ENCODE peak calls at places on chromosomes 6 and 20, in eight cellular contexts. T is ovary, D is K562, M is transverse colon, U is A549, A is lower leg skin, E is HepG2, J is erythroblast. S is an unnamed sample.

GRCh38 chr6:152816055-152816454 is 65.5 kb downstream of the VIP start:
- DNase-seq in D (no peak), U (no peak), E (no peak), A (no peak), M (no peak), J (no peak), T (no peak), S (no peak)

GRCh38 chr6:159982726-159983506 is 14.0 kb downstream of the IGF2R start:
- DNase-seq in J (no peak), E (no peak), U (no peak), M (no peak), D (no peak), A (peak), T (no peak), S (no peak)

GRCh38 chr6:44397424-44398169 is 10.1 kb downstream of the CDC5L start:
- DNase-seq in A (no peak), M (no peak), J (no peak), D (no peak), E (peak), U (no peak), T (no peak), S (no peak)

GRCh38 chr6:74899416-74899815 is 306.4 kb downstream of the COL12A1 start:
- DNase-seq in U (peak), J (no peak), A (no peak), T (no peak), D (no peak), M (no peak), E (peak), S (no peak)

GRCh38 chr20:31577194-31577593 is 27.9 kb upstream of the ID1 start:
- DNase-seq in U (no peak), E (no peak), J (no peak), D (no peak), T (no peak), A (no peak), M (no peak), S (no peak)

GRCh38 chr6:154991207-154991606 is 3.9 kb upstream of the TIAM2 start:
- DNase-seq in A (no peak), U (no peak), D (no peak), T (no peak), J (no peak), E (no peak), M (no peak), S (no peak)

GRCh38 chr6:45265246-45265645 is 62.9 kb upstream of the RUNX2 start:
- DNase-seq in M (no peak), J (no peak), D (no peak), A (no peak), E (peak), T (no peak), U (no peak), S (no peak)

GRCh38 chr20:385448-385847 is 4.9 kb downstream of the TRIB3 start:
- DNase-seq in A (no peak), E (no peak), M (no peak), T (no peak), J (no peak), D (no peak), U (no peak), S (no peak)

GRCh38 chr20:35941620-35942019 is 12.7 kb downstream of the SCAND1 start:
- DNase-seq in E (no peak), D (no peak), U (no peak), J (no peak), T (no peak), A (no peak), M (no peak), S (no peak)

GRCh38 chr6:75501756-75502155 is 8.2 kb upstream of the FILIP1 start:
- DNase-seq in D (no peak), J (no peak), M (no peak), U (no peak), E (no peak), A (no peak), T (no peak), S (no peak)

GRCh38 chr6:32154514-32155161 is 697 bp downstream of the PPT2 start:
- DNase-seq in U (peak), E (peak), J (no peak), A (no peak), D (peak), M (peak), T (peak), S (peak)

GRCh38 chr20:42740191-42740870 is 449.4 kb downstream of the PTPRT start:
- DNase-seq in T (no peak), A (peak), M (no peak), D (no peak), J (no peak), U (no peak), E (no peak), S (no peak)

GRCh38 chr6:149646599-149646998 is 1.9 kb downstream of the KATNA1 start:
- DNase-seq in M (no peak), T (no peak), E (no peak), D (no peak), U (no peak), A (no peak), J (peak), S (no peak)

GRCh38 chr6:149642829-149643580 is 5.5 kb downstream of the KATNA1 start:
- DNase-seq in A (no peak), J (no peak), T (no peak), U (no peak), E (no peak), D (no peak), M (no peak), S (no peak)

GRCh38 chr6:149651056-149651455 is 2.5 kb upstream of the KATNA1 start:
- DNase-seq in M (no peak), D (no peak), A (no peak), U (no peak), T (no peak), J (no peak), E (no peak), S (no peak)

GRCh38 chr6:149648148-149649145 is at the start of gene KATNA1:
- DNase-seq in D (peak), M (peak), T (peak), E (peak), A (peak), J (peak), U (peak), S (peak)
- TF ChIP-seq POLR2A in D (peak), M (peak), T (peak), E (peak), A (no peak), J (peak), U (peak), S (peak)

DNA sequence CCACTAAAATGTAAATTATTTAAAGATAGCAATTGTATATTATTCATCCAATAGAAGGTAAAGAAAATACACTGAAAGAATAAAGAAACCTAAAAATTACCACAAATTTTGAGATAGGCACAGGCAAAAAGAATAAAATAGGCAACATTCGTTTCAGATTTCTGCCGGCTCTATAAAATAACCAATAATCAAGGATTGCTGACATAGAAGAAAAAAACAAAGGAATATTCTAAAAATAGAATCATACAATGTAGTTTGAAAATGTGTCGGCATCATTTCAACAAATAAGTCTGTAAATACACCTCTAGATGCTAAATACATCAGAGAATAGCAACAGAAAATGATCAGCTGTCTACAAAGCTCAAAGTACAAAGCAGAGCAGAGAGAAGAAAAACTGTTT is 973.3 kb downstream of the EPHA7 start:
- DNase-seq in M (no peak), A (no peak), D (no peak), E (peak), U (no peak), T (no peak), J (no peak), S (no peak)
- TF ChIP-seq POLR2A in M (no peak), A (no peak), D (no peak), E (no peak), U (no peak), T (no peak), J (no peak), S (no peak)

DNA sequence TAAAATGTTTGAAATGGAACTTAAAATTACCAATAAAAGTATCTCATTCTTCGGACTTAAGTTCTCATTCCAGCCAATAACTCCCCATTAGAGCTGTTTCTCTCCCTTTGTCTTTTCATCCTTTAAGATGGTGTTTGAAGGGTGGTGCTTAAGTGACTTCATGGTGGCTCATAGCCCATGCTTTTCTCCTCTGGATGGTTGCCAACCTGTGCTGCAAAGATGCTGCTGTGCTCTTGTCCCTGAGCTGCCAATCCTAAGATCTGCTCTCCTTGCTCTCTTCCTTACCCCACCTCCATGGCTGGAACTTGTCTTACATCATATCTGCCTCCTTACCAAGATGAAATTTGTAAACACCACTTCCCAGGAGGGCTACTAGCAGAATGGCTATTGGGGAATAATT is 31.6 kb upstream of the PNRC1 start:
- DNase-seq in M (no peak), A (peak), E (no peak), U (peak), D (no peak), J (no peak), T (no peak), S (no peak)
- TF ChIP-seq POLR2A in M (no peak), A (no peak), E (no peak), U (no peak), D (no peak), J (no peak), T (no peak), S (no peak)

GRCh38 chr6:79234150-79235022 is at the start of gene HMGN3:
- DNase-seq in E (peak), J (peak), M (peak), D (peak), A (peak), T (peak), U (peak), S (peak)
- TF ChIP-seq POLR2A in E (peak), J (peak), M (peak), D (peak), A (no peak), T (peak), U (peak), S (peak)

DNA sequence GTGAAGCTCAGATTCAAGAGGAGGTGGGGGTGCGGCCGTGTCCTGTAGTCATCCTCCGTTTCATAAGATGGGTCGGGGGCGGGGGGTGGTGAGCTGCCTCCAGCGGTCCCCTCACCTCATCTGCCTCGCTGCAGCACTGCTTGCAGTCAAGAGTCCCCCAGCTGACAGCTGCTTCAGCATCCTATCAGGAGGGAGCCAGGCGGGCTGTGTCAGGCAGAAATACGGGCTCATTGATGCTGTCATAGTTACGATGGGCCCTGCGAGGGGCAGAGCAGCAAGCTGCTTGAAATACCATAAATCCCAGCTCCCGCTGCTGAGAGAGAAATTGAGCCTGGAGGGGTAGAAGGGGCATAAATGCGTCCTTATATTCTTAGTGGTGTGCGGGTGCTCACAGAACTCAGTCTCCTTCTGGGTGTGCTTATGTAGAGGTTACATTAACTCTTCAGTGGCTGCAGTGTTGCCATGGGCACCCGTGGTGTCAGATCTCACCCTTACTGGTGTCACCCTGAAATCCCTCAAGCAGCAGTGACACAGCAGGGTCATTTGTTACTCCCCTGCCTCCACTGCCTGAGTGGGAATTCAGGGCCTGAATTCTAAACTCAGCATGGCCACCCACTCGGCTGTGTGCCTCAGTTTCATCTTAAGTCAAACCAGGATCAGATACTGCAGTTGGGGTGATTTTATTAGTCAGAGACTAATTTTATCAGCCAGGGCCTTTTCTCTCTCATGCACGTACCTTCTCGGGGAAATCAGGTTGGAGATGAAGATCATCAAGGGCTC is 21.8 kb downstream of the CCDC167 start:
- DNase-seq in M (no peak), T (no peak), D (no peak), U (no peak), A (no peak), E (no peak), J (no peak), S (no peak)
- TF ChIP-seq POLR2A in M (no peak), T (no peak), D (no peak), U (no peak), A (no peak), E (no peak), J (no peak), S (no peak)

S was measured in H54.